ENCODE peak calls at places on chromosomes 2 and 18, in eight cellular contexts. G is BJ, F is HFFc6, L is fibroblast of villous mesenchyme, N is colonic mucosa, I is endothelial cell, H is fibroblast of pulmonary artery, S is neural crest cell. J is an unnamed sample.

GRCh38 chr18:48794251-48794970 is 156.4 kb downstream of the SMAD7 start:
- DNase-seq in F (no peak), N (no peak), H (no peak), L (no peak), S (no peak), I (no peak), G (no peak), J (peak; percentile 15)

GRCh38 chr2:118097657-118098056 is 9.4 kb downstream of the INSIG2 start:
- DNase-seq in F (no peak), H (peak; percentile 29), N (no peak), L (peak; percentile 19), S (no peak), G (no peak), I (no peak), J (no peak)

GRCh38 chr2:152847067-152847466 is 128.6 kb downstream of the ARL6IP6 start:
- DNase-seq in S (no peak), N (no peak), F (peak; percentile 61), H (peak; percentile 54), I (no peak), L (peak; percentile 64), G (peak; percentile 39), J (no peak)

GRCh38 chr2:16371751-16372150 is 293.9 kb downstream of the CYRIA start:
- DNase-seq in L (no peak), F (no peak), I (no peak), G (no peak), S (no peak), N (no peak), H (no peak), J (no peak)

GRCh38 chr2:19540739-19541503 is 182.5 kb upstream of the OSR1 start:
- DNase-seq in I (no peak), F (peak; percentile 92), L (peak; percentile 95), S (no peak), N (peak; percentile 33), G (peak; percentile 86), H (peak; percentile 89), J (no peak)

GRCh38 chr18:59423251-59423650 is 64.2 kb upstream of the LMAN1 start:
- DNase-seq in G (no peak), I (no peak), H (no peak), F (no peak), N (no peak), L (no peak), S (no peak), J (no peak)

GRCh38 chr2:219253753-219254589 is at the start of gene TUBA4A:
- DNase-seq in G (no peak), L (no peak), S (no peak), H (peak; percentile 53), I (peak; percentile 52), F (no peak), N (peak; percentile 94), J (peak; percentile 68)

GRCh38 chr2:40448476-40449079 is 3.3 kb downstream of the SLC8A1 start:
- DNase-seq in N (no peak), L (peak; percentile 27), S (no peak), I (peak; percentile 42), G (no peak), F (peak; percentile 46), H (peak; percentile 48), J (no peak)

GRCh38 chr2:160363961-160364733 is 129.5 kb downstream of the RBMS1 start:
- DNase-seq in I (no peak), G (no peak), F (no peak), H (no peak), N (no peak), S (no peak), L (peak; percentile 63), J (no peak)

GRCh38 chr18:46536215-46536874 is 120.7 kb downstream of the LOXHD1 start:
- DNase-seq in G (no peak), N (no peak), H (no peak), L (no peak), S (no peak), F (no peak), I (no peak), J (no peak)

GRCh38 chr18:78768655-78769501 is 210.7 kb upstream of the SALL3 start:
- DNase-seq in H (no peak), S (no peak), L (no peak), N (no peak), G (no peak), F (no peak), I (no peak), J (no peak)

GRCh38 chr2:231394201-231395141 is 1.0 kb upstream of the B3GNT7 start:
- DNase-seq in H (no peak), L (no peak), G (no peak), I (no peak), N (peak; percentile 67), S (no peak), F (no peak), J (no peak)

GRCh38 chr2:58594175-58594574 is 353.1 kb upstream of the FANCL start:
- DNase-seq in F (no peak), G (no peak), L (no peak), H (no peak), S (no peak), N (no peak), I (peak; percentile 5), J (peak; percentile 60)

GRCh38 chr18:78621141-78621540 is 358.5 kb upstream of the SALL3 start:
- DNase-seq in G (no peak), S (no peak), N (no peak), F (no peak), L (no peak), I (no peak), H (no peak), J (no peak)

GRCh38 chr2:120972286-120972685 is 236.6 kb downstream of the GLI2 start:
- DNase-seq in N (no peak), L (no peak), G (no peak), H (no peak), F (no peak), S (no peak), I (no peak), J (no peak)

GRCh38 chr2:207078186-207078798 is 87.5 kb downstream of the KLF7 start:
- DNase-seq in H (no peak), F (no peak), G (no peak), L (no peak), S (no peak), N (no peak), I (no peak), J (no peak)

GRCh38 chr2:147331790-147332419 is 512.9 kb upstream of the ACVR2A start:
- DNase-seq in N (peak; percentile 42), H (peak; percentile 53), L (peak; percentile 49), F (no peak), S (no peak), G (no peak), I (peak; percentile 53), J (no peak)

GRCh38 chr18:35522130-35522959 is 24.6 kb upstream of the INO80C start:
- DNase-seq in N (no peak), S (no peak), F (no peak), G (no peak), I (no peak), H (no peak), L (peak; percentile 55), J (no peak)

GRCh38 chr18:44758821-44759624 is 78.3 kb downstream of the SETBP1 start:
- DNase-seq in G (no peak), S (no peak), H (no peak), F (no peak), N (no peak), L (no peak), I (no peak), J (no peak)

GRCh38 chr2:24909555-24910177 is 10.4 kb downstream of the ADCY3 start:
- DNase-seq in I (no peak), H (no peak), S (no peak), F (peak; percentile 39), L (peak; percentile 44), G (peak; percentile 70), N (no peak), J (no peak)

GRCh38 chr2:77578354-77578753 is 56.2 kb upstream of the LRRTM4 start:
- DNase-seq in H (no peak), N (no peak), L (no peak), G (no peak), I (no peak), S (no peak), F (no peak), J (no peak)

GRCh38 chr2:189517847-189518535 is 62.6 kb downstream of the SLC40A1 start:
- DNase-seq in L (peak; percentile 47), H (peak; percentile 52), F (no peak), N (no peak), S (no peak), I (no peak), G (no peak), J (no peak)

GRCh38 chr2:239039479-239039861 is 191.6 kb downstream of the TWIST2 start:
- DNase-seq in L (no peak), S (no peak), H (no peak), I (no peak), N (no peak), G (no peak), F (no peak), J (no peak)

GRCh38 chr18:31101148-31102019 is 837 bp downstream of the DSC2 start:
- DNase-seq in H (peak; percentile 39), N (peak; percentile 73), L (no peak), I (peak; percentile 64), G (no peak), F (no peak), S (peak; percentile 51), J (peak; percentile 80)
- TF ChIP-seq CTCF in H (no peak), N (no peak), L (no peak), I (peak; percentile 16), G (no peak), F (no peak), S (peak; percentile 40), J (no peak)

GRCh38 chr2:192025607-192026006 is 169.1 kb downstream of the TMEFF2 start:
- DNase-seq in I (no peak), H (no peak), F (no peak), G (no peak), N (no peak), L (no peak), S (no peak), J (no peak)
- TF ChIP-seq CTCF in I (no peak), H (no peak), F (no peak), G (no peak), N (no peak), L (no peak), S (no peak), J (no peak)

GRCh38 chr2:53515435-53516332 is 251.9 kb upstream of the CHAC2 start:
- DNase-seq in F (no peak), N (no peak), H (peak; percentile 76), G (no peak), I (no peak), S (no peak), L (no peak), J (no peak)
- TF ChIP-seq CTCF in F (peak; percentile 51), N (no peak), H (peak; percentile 19), G (no peak), I (no peak), S (no peak), L (no peak), J (no peak)

DNA sequence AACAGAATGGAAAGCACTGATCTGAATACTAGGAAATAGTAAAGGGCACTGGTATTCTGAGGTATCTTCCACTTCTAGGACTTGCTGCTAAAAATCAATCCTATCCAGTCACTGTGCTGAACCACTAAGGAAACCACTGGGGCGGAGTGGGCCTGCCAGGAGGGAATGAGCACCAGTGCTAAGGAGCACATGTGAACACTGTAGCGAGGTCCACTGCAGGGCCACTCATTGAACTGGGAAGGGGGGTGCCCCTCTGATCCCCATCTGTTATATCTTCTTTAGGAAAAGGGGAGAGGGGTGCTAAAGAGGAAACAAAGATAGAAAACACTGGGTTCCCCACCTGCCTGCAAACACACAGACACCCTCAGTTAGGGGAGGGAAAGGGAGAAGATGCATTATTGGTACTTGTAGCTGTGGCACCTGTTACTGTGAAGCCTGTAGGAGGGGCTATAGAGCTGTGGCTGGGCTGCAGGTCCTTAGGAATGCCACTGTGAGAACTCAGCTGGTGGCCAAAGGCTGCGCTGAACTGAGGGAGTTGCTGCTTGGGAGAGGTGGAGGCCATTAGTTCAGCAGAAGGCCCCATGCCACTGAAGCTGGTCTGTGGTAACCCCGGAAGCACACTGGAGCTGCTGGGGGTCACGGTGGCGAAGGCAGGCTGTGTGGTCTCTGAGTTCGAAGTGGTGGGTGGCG is 81.8 kb downstream of the INO80D start:
- DNase-seq in F (peak; percentile 12), L (peak; percentile 33), H (peak; percentile 34), I (peak; percentile 37), N (peak; percentile 37), G (no peak), S (no peak), J (peak; percentile 36)
- TF ChIP-seq CTCF in F (peak; percentile 44), L (peak; percentile 54), H (peak; percentile 40), I (no peak), N (peak; percentile 21), G (peak; percentile 39), S (peak; percentile 45), J (no peak)

J was measured in glutamatergic neuron.